ENCODE peak calls at places on chromosomes 1 and 21, in six cellular contexts. S is transverse colon, B is astrocyte of the cerebellum, A is psoas muscle, N is nephron progenitor cell, O is GM06990. Y is an unnamed sample.

GRCh38 chr1:30315185-30315960 is 408.0 kb downstream of the MATN1 start:
- DNase-seq in S (no peak), B (no peak), A (no peak), N (no peak), O (no peak), Y (no peak)

GRCh38 chr1:218330043-218330623 is 15.0 kb upstream of the TGFB2 start:
- DNase-seq in S (no peak), B (no peak), A (no peak), N (no peak), O (no peak), Y (no peak)

GRCh38 chr1:169631249-169631648 is 1.3 kb upstream of the SELP start:
- DNase-seq in S (no peak), B (no peak), A (no peak), N (no peak), O (no peak), Y (no peak)

GRCh38 chr1:159993911-159994310 is 37.9 kb downstream of the PIGM start:
- DNase-seq in S (no peak), B (no peak), A (no peak), N (no peak), O (no peak), Y (no peak)

GRCh38 chr1:116207126-116207735 is 96.0 kb downstream of the MAB21L3 start:
- DNase-seq in S (no peak), B (no peak), A (no peak), N (no peak), O (no peak), Y (no peak)

GRCh38 chr1:78619446-78619802 is 824 bp upstream of the IFI44L start:
- DNase-seq in S (no peak), B (no peak), A (no peak), N (no peak), O (no peak), Y (no peak)

GRCh38 chr21:39400173-39400572 is 45.4 kb downstream of the LCA5L start:
- DNase-seq in S (no peak), B (no peak), A (no peak), N (no peak), O (no peak), Y (no peak)

GRCh38 chr1:219304227-219305226 is 130.8 kb downstream of the LYPLAL1 start:
- DNase-seq in S (no peak), B (no peak), A (peak), N (no peak), O (no peak), Y (no peak)

GRCh38 chr1:199778324-199778955 is 249.1 kb upstream of the NR5A2 start:
- DNase-seq in S (peak), B (no peak), A (no peak), N (peak), O (no peak), Y (no peak)

GRCh38 chr21:37168666-37169065 is 95.6 kb downstream of the TTC3 start:
- DNase-seq in S (no peak), B (no peak), A (peak), N (no peak), O (no peak), Y (no peak)

GRCh38 chr21:37164742-37165141 is 91.7 kb downstream of the TTC3 start:
- DNase-seq in S (no peak), B (no peak), A (no peak), N (no peak), O (no peak), Y (no peak)

GRCh38 chr21:37172646-37173045 is 94.5 kb downstream of the VPS26C start:
- DNase-seq in S (no peak), B (no peak), A (no peak), N (no peak), O (no peak), Y (no peak)

GRCh38 chr21:37165606-37166005 is 92.6 kb downstream of the TTC3 start:
- DNase-seq in S (no peak), B (no peak), A (no peak), N (no peak), O (no peak), Y (no peak)

DNA sequence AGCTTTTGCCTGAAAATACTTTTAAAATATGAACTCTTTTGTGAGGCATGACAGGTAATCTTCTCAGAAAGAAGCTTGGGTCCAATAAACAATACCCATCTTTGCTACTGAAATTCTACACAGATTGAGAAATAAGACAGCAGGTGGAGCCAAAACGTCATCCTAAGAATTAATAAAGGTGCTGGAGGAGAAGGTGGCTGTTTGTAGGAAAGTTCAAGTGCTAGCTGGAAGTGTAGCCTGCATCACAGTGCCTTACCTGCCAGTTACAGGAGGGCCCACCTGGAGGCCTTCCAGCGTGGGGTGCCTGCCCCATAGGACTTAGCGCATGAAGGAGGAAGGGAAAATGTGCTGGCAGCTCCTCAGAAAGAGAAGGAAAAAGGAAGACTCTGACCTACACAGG is 93.7 kb downstream of the TTC3 start:
- DNase-seq in S (no peak), B (peak), A (no peak), N (no peak), O (no peak), Y (no peak)
- TF ChIP-seq CTCF in S (no peak), B (no peak), A (peak), N (no peak), O (peak), Y (no peak)

GRCh38 chr1:9717193-9718005 is 65.9 kb downstream of the PIK3CD start:
- DNase-seq in S (peak), B (no peak), A (peak), N (peak), O (peak), Y (peak)
- TF ChIP-seq CTCF in S (no peak), B (no peak), A (no peak), N (no peak), O (no peak), Y (no peak)

GRCh38 chr1:177922209-177922608 is 47.6 kb downstream of the SEC16B start:
- DNase-seq in S (no peak), B (no peak), A (no peak), N (no peak), O (no peak), Y (no peak)
- TF ChIP-seq CTCF in S (no peak), B (no peak), A (peak), N (no peak), O (no peak), Y (no peak)

DNA sequence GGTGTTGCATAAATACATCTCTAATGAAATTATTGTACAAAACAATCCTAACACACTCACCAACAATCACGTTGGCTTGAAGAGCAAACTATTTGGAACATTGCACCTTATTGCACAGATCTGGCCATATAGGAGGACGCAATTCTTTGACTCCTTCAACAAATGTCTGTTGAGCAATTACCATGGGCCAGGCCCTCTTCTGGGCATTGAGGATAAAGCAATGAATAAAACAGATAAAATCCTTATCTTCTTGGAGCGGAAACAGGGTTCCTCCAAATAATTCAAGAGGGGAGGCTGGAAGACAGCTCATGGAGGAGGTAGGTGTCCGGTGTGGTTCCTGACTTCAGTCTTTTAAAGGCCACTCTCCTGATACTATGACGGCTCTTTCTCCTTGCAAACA is 43.3 kb downstream of the PAX7 start:
- DNase-seq in S (no peak), B (no peak), A (no peak), N (no peak), O (no peak), Y (no peak)
- TF ChIP-seq CTCF in S (no peak), B (no peak), A (no peak), N (no peak), O (no peak), Y (no peak)

DNA sequence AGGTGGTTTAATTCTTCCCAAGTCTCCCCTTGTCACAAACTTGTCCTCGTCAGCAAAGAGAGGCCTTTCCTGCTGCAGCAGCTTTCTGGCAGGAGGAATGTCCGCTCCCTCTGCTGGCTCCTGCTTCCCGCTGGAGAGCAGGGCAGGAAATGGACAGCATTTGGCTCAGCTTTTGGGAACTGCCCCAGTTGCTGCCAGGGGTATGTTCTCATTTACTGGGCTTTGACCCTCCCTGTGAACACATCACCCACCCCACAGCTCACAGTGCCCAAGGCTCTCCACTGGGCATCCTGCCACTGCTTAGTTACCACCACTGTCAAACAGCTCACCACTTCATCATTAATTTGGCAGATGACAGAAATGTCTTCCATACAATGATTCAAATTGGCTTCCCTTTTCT is 75.4 kb downstream of the MRPL37 start:
- DNase-seq in S (peak), B (no peak), A (peak), N (no peak), O (no peak), Y (no peak)
- TF ChIP-seq CTCF in S (no peak), B (peak), A (no peak), N (no peak), O (no peak), Y (no peak)

DNA sequence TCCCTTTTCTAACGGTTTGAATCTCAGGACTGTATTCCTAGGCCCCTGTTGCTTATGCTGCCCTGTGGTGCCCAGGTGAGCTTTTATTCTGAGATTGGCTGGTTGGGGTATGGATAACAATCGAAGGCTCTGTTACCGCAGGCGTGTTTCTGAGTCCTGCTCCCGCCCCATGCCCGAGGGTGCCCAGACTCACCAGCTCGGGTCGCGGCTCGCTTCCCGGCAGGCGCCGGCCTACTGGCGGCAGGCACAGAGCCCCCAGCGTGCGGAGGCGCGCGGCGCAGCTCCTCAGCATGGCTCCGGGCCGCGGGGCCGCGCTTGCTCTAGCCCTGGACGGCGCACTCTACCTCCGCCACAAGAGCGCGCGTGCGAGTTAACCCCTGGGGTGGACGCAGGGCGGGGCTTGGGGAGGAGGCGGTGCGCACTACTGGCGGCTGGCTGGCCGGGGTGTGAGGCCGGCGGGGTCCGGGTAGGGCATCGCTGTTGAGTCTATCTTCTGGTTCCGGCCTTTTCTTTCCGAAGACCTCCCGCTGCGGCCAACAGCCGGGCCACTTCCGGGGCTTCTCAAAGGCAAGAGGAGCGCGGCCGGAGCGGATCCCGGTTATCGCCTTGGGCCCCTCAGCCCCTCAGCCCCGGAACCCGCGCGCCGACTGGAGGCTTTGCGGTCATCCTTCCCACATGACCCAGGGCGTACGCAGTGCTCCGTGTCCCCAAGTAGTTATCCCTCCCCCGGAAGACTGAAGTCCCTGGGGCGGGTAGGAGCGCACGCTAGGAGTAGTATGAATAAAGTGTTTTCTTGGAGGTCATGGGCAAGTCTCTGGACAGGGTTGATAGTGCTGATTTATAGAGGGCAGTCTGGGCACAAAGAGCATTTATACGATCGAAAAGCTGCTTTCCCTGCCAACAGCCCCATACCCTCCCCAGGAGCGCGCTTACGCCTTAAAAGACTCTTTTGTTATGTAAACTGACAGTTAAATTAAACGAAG is at the start of gene THEM4:
- DNase-seq in S (peak), B (peak), A (peak), N (peak), O (peak), Y (peak)
- TF ChIP-seq CTCF in S (peak), B (no peak), A (peak), N (no peak), O (peak), Y (no peak)

GRCh38 chr1:22661880-22662279 is 8.8 kb downstream of the C1QB start:
- DNase-seq in S (no peak), B (no peak), A (no peak), N (no peak), O (no peak), Y (no peak)

GRCh38 chr1:22662318-22662717 is 9.3 kb downstream of the C1QB start:
- DNase-seq in S (peak), B (no peak), A (no peak), N (no peak), O (no peak), Y (no peak)

GRCh38 chr1:22665752-22666151 is 12.7 kb downstream of the C1QB start:
- DNase-seq in S (peak), B (no peak), A (no peak), N (peak), O (no peak), Y (no peak)

GRCh38 chr1:22660716-22661241 is 7.7 kb downstream of the C1QB start:
- DNase-seq in S (no peak), B (no peak), A (no peak), N (no peak), O (no peak), Y (no peak)

GRCh38 chr1:22662986-22663408 is 10.0 kb downstream of the C1QB start:
- DNase-seq in S (no peak), B (no peak), A (no peak), N (no peak), O (no peak), Y (no peak)
- TF ChIP-seq CTCF in S (no peak), B (no peak), A (no peak), N (no peak), O (no peak), Y (no peak)

GRCh38 chr1:119373465-119373864 is 4.9 kb downstream of the HAO2 start:
- DNase-seq in S (no peak), B (no peak), A (no peak), N (no peak), O (no peak), Y (no peak)

GRCh38 chr1:119372493-119373086 is 4.0 kb downstream of the HAO2 start:
- DNase-seq in S (peak), B (no peak), A (no peak), N (peak), O (no peak), Y (no peak)

GRCh38 chr1:119376594-119376993 is 8.0 kb downstream of the HAO2 start:
- DNase-seq in S (no peak), B (no peak), A (no peak), N (no peak), O (no peak), Y (no peak)

GRCh38 chr1:119375366-119375765 is 6.8 kb downstream of the HAO2 start:
- DNase-seq in S (no peak), B (no peak), A (no peak), N (no peak), O (no peak), Y (no peak)

DNA sequence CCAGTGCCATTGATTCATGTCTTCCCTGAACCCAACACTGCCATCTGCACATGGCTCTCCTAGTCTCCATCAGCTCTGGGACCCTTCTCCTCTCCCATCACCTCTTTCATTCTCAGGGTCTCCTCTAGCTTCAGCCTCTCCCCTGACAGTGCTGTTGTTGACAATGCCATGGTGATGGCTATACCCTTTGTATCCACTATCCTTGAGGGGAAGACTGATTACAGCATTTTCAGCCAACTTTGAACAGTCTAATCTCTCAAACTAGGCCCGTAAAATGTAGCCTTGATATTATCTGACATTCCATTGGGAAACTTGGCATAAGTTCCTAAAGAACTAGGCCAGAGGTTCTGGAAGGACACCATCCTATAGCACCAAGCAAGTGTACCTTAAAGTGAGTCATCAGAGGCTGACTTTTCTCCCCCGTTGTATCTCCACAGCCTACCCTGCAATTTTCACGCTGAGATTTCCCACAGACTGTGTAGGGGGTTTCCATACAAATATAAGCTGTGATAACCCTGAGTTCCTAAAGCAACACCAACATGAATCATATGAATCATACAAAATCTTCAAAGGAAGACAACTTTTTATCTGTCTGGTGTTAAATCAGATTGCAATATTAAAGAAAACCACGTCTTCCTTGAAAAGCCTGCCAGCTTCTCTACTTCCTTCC is 5.8 kb downstream of the HAO2 start:
- DNase-seq in S (no peak), B (no peak), A (no peak), N (no peak), O (no peak), Y (no peak)
- TF ChIP-seq CTCF in S (no peak), B (no peak), A (no peak), N (no peak), O (no peak), Y (no peak)

Y was measured in left lung.